ENCODE peak calls at places on chromosome 21, in seven cellular contexts. J is tibial artery, C is fibroblast of lung, R is heart right ventricle, O is astrocyte of the spinal cord, X is endothelial cell, A is H9. S is an unnamed sample.

GRCh38 chr21:34635307-34635706 is 20.4 kb upstream of the RCAN1 start:
- DNase-seq in J (no peak), C (no peak), R (no peak), O (no peak), X (peak; percentile 18), A (peak; percentile 46), S (no peak)

GRCh38 chr21:29610960-29611359 is 312.2 kb downstream of the BACH1 start:
- DNase-seq in J (no peak), C (no peak), R (no peak), O (peak; percentile 10), X (no peak), A (no peak), S (no peak)

GRCh38 chr21:35095859-35096291 is 46.8 kb upstream of the RUNX1 start:
- DNase-seq in J (no peak), C (peak; percentile 75), R (no peak), O (no peak), X (no peak), A (no peak), S (no peak)

GRCh38 chr21:34047835-34048234 is 25.5 kb upstream of the MRPS6 start:
- DNase-seq in J (no peak), C (no peak), R (no peak), O (no peak), X (no peak), A (no peak), S (no peak)

GRCh38 chr21:32132911-32133310 is 145.9 kb downstream of the MIS18A start:
- DNase-seq in J (no peak), C (no peak), R (no peak), O (no peak), X (no peak), A (no peak), S (no peak)

GRCh38 chr21:25186278-25186677 is 421.0 kb downstream of the MRPL39 start:
- DNase-seq in J (no peak), C (peak; percentile 10), R (no peak), O (no peak), X (no peak), A (no peak), S (no peak)

GRCh38 chr21:40706806-40707205 is 140.2 kb downstream of the DSCAM start:
- DNase-seq in J (no peak), C (peak; percentile 42), R (no peak), O (no peak), X (no peak), A (no peak), S (no peak)

GRCh38 chr21:25639922-25640670 is 1.0 kb downstream of the JAM2 start:
- DNase-seq in J (no peak), C (peak; percentile 10), R (peak; percentile 44), O (peak; percentile 12), X (peak; percentile 39), A (peak; percentile 58), S (peak; percentile 58)

GRCh38 chr21:46562964-46563607 is 41.8 kb downstream of the S100B start:
- DNase-seq in J (no peak), C (no peak), R (no peak), O (no peak), X (no peak), A (no peak), S (no peak)

GRCh38 chr21:37936010-37936785 is 19.9 kb upstream of the KCNJ6 start:
- DNase-seq in J (no peak), C (no peak), R (no peak), O (no peak), X (no peak), A (no peak), S (no peak)

GRCh38 chr21:32184059-32184458 is 94.8 kb downstream of the MIS18A start:
- DNase-seq in J (no peak), C (no peak), R (no peak), O (no peak), X (no peak), A (no peak), S (no peak)

GRCh38 chr21:33071878-33072306 is 2.0 kb downstream of the OLIG1 start:
- DNase-seq in J (no peak), C (peak; percentile 21), R (no peak), O (peak; percentile 18), X (peak; percentile 47), A (peak; percentile 48), S (no peak)

GRCh38 chr21:42781150-42781980 is 98.0 kb downstream of the WDR4 start:
- DNase-seq in J (no peak), C (no peak), R (peak; percentile 29), O (no peak), X (peak; percentile 47), A (peak; percentile 77), S (no peak)

GRCh38 chr21:25453524-25453923 is 153.8 kb downstream of the MRPL39 start:
- DNase-seq in J (no peak), C (peak; percentile 45), R (no peak), O (no peak), X (no peak), A (no peak), S (no peak)

GRCh38 chr21:37984416-37984815 is 68.2 kb upstream of the KCNJ6 start:
- DNase-seq in J (no peak), C (no peak), R (no peak), O (no peak), X (no peak), A (no peak), S (no peak)

GRCh38 chr21:32958288-32958992 is 67.3 kb upstream of the OLIG2 start:
- DNase-seq in J (no peak), C (no peak), R (no peak), O (no peak), X (peak; percentile 10), A (peak; percentile 57), S (no peak)

GRCh38 chr21:34333150-34333739 is 30.6 kb upstream of the KCNE2 start:
- DNase-seq in J (no peak), C (peak; percentile 89), R (no peak), O (peak; percentile 64), X (no peak), A (no peak), S (no peak)

GRCh38 chr21:46606427-46606813 is 1.5 kb upstream of the S100B start:
- DNase-seq in J (no peak), C (no peak), R (no peak), O (no peak), X (no peak), A (no peak), S (no peak)

GRCh38 chr21:44011123-44011773 is 861 bp upstream of the TRAPPC10 start:
- DNase-seq in J (no peak), C (no peak), R (no peak), O (peak; percentile 56), X (no peak), A (peak; percentile 47), S (no peak)

GRCh38 chr21:14259669-14260458 is 43.9 kb downstream of the RBM11 start:
- DNase-seq in J (no peak), C (peak; percentile 28), R (no peak), O (peak; percentile 38), X (no peak), A (no peak), S (peak; percentile 44)

GRCh38 chr21:46605759-46606426 is 1.0 kb upstream of the S100B start:
- DNase-seq in J (no peak), C (no peak), R (peak; percentile 23), O (no peak), X (no peak), A (no peak), S (peak; percentile 71)

GRCh38 chr21:41745971-41746743 is 20.7 kb downstream of the RIPK4 start:
- DNase-seq in J (no peak), C (no peak), R (no peak), O (no peak), X (no peak), A (peak; percentile 72), S (no peak)
- TF ChIP-seq CTCF in J (no peak), C (no peak), R (no peak), O (no peak), X (no peak), A (peak; percentile 60), S (no peak)

DNA sequence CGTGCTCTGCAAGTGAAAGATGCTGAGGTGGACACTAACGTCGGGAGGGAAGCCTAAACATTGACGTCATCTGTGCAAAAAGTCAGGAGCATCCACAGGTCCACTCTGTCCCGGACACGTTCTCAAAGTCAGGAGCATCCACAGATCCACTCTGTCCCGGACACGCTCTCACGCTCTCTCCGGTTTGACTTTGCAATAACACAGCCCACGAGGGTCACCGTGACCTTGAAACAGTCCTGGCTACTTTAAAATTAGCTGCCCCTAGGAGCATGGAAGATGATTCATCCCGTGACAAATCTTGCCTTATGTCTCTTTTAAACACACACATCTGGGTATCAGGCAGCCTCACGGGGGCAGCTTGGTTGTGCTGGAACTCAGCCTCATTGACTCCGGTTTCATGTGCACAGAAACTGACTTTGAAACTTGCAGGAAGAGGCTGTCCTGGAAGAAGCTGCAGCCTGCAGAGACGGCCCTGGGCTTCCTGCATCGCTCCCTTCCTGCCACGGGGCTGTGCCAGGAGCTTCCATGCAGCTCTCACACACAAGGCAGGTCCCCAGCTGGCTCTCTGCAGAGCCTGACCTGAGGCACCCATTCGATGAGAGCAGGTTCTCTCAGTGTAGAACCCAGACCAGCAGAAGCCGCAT is 18.1 kb upstream of the COL18A1 start:
- DNase-seq in J (peak; percentile 82), C (peak; percentile 90), R (peak; percentile 54), O (peak; percentile 94), X (peak; percentile 47), A (no peak), S (no peak)
- TF ChIP-seq CTCF in J (peak; percentile 36), C (peak; percentile 42), R (no peak), O (peak; percentile 43), X (no peak), A (no peak), S (no peak)

GRCh38 chr21:36120304-36120902 is 14.5 kb upstream of the CBR3 start:
- DNase-seq in J (peak; percentile 64), C (no peak), R (no peak), O (no peak), X (no peak), A (no peak), S (no peak)

GRCh38 chr21:36126166-36126565 is 8.7 kb upstream of the CBR3 start:
- DNase-seq in J (no peak), C (no peak), R (no peak), O (no peak), X (no peak), A (peak; percentile 15), S (no peak)

GRCh38 chr21:36125513-36126121 is 9.3 kb upstream of the CBR3 start:
- DNase-seq in J (no peak), C (peak; percentile 60), R (peak; percentile 45), O (peak; percentile 62), X (peak; percentile 53), A (no peak), S (peak; percentile 53)

GRCh38 chr21:36124395-36124794 is 10.5 kb upstream of the CBR3 start:
- DNase-seq in J (peak; percentile 3), C (no peak), R (no peak), O (no peak), X (no peak), A (no peak), S (no peak)

DNA sequence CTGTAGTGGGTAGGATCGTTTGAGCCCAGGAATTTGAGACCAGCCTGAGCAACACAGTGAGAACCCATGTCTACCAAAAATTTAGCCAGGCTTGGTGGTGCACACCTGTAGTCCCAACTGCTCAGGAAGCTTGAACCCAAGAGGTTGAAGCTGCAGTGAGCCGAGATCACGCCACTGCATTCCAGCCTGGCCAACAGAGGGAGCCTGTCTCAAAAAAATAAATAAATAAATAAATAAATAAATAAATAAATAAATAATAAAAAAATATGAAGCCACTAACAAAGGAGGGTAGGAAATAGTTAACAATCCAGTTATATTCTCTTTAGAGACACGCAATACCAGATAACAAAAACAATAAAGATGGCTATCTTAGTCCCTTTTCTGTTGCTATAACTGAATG is 11.9 kb upstream of the CBR3 start:
- DNase-seq in J (peak; percentile 28), C (no peak), R (no peak), O (no peak), X (no peak), A (no peak), S (no peak)
- TF ChIP-seq CTCF in J (peak; percentile 12), C (peak; percentile 34), R (no peak), O (peak; percentile 40), X (no peak), A (peak; percentile 64), S (no peak)

GRCh38 chr21:18114735-18115134 is 129.9 kb upstream of the CHODL start:
- DNase-seq in J (no peak), C (no peak), R (no peak), O (no peak), X (no peak), A (no peak), S (no peak)
- TF ChIP-seq CTCF in J (no peak), C (no peak), R (no peak), O (no peak), X (no peak), A (no peak), S (no peak)